ENCODE peak calls at places on chromosomes 3 and 15, in four cellular contexts. S, O, J and G are unnamed samples. For H3K4me1, the result is how much of the 10 kb centered on the place peaks cover.

GRCh38 chr15:88586401-88587162 is 34.6 kb upstream of the AEN start:
- DNase-seq in S (no peak), O (peak), J (no peak), G (no peak)

GRCh38 chr3:139695701-139696422 is 18.1 kb upstream of the NMNAT3 start:
- DNase-seq in S (no peak), O (no peak), J (no peak), G (no peak)

GRCh38 chr3:182027366-182027765 is 315.6 kb downstream of the SOX2 start:
- DNase-seq in S (no peak), O (no peak), J (no peak), G (no peak)

GRCh38 chr3:197362086-197362485 is 63.7 kb upstream of the DLG1 start:
- DNase-seq in S (no peak), O (no peak), J (no peak), G (no peak)

GRCh38 chr3:49422379-49423248 is at the start of gene AMT:
- DNase-seq in S (no peak), O (peak), J (no peak), G (no peak)

GRCh38 chr15:29103825-29104565 is 165.6 kb downstream of the NSMCE3 start:
- DNase-seq in S (peak), O (peak), J (peak), G (no peak)

GRCh38 chr3:173733029-173733652 is 335.6 kb downstream of the NLGN1 start:
- DNase-seq in S (peak), O (peak), J (peak), G (no peak)

GRCh38 chr3:43246956-43247355 is 39.4 kb upstream of the SNRK start:
- DNase-seq in S (no peak), O (no peak), J (no peak), G (no peak)

GRCh38 chr15:43776718-43777292 is at the start of gene ELL3:
- DNase-seq in S (peak), O (peak), J (peak), G (peak)

GRCh38 chr15:88574646-88575045 is 28.2 kb upstream of the DET1 start:
- DNase-seq in S (no peak), O (no peak), J (no peak), G (no peak)

GRCh38 chr15:23855947-23856346 is 168.8 kb upstream of the NDN start:
- DNase-seq in S (no peak), O (no peak), J (no peak), G (no peak)

GRCh38 chr15:39468341-39468740 is 112.5 kb upstream of the THBS1 start:
- DNase-seq in S (no peak), O (no peak), J (no peak), G (no peak)

GRCh38 chr3:169260296-169260695 is 403.2 kb downstream of the MECOM start:
- DNase-seq in S (no peak), O (no peak), J (no peak), G (no peak)

GRCh38 chr3:30319713-30320112 is 286.7 kb upstream of the TGFBR2 start:
- DNase-seq in S (no peak), O (peak), J (peak), G (peak)

GRCh38 chr15:89002830-89003229 is 85.4 kb upstream of the ABHD2 start:
- DNase-seq in S (no peak), O (no peak), J (no peak), G (no peak)

GRCh38 chr3:88180398-88180999 is 30.7 kb downstream of the C3orf38 start:
- DNase-seq in S (peak), O (peak), J (peak), G (no peak)

GRCh38 chr3:165669967-165670366 is 167.3 kb downstream of the BCHE start:
- DNase-seq in S (no peak), O (no peak), J (no peak), G (no peak)

GRCh38 chr3:23004971-23005370 is 198.2 kb upstream of the UBE2E2 start:
- DNase-seq in S (no peak), O (peak), J (peak), G (peak)

GRCh38 chr3:178291971-178292370 is 244.3 kb upstream of the KCNMB2 start:
- DNase-seq in S (no peak), O (no peak), J (no peak), G (no peak)

GRCh38 chr15:99421172-99421656 is 144.6 kb upstream of the MEF2A start:
- DNase-seq in S (no peak), O (peak), J (no peak), G (no peak)

GRCh38 chr3:58175429-58176184 is 35.2 kb downstream of the DNASE1L3 start:
- DNase-seq in S (no peak), O (peak), J (peak), G (peak)

DNA sequence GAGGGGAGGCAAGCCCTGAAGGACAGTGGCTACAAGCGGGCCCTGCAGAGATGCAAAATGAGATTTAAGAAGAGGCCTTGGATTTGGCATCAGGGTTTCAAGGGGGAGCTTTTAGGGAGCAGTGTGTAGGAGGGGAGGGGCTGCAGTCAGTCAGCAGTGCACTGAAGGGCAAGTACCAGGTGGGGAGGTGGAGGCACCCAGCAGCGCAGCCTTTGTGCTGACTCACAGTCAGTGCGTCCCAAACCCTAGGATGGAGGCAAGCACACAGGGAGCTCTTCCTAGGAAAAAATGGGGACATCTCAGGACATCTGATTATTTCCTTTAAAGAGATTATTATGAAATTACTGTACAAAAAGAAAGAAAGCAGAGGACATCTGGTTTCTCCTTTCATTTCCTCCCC is 80.0 kb downstream of the AAGAB start:
- DNase-seq in S (no peak), O (no peak), J (no peak), G (no peak)
- H3K4me1 ChIP-seq in S (under half), O (half or more), J (half or more), G (under half)

GRCh38 chr3:37935290-37935668 is 55.3 kb upstream of the VILL start:
- DNase-seq in S (no peak), O (peak), J (peak), G (peak)
- H3K27ac ChIP-seq in S (peak), O (peak), J (peak), G (peak)

GRCh38 chr3:46928297-46928696 is 48.2 kb downstream of the CCDC12 start:
- DNase-seq in S (no peak), O (no peak), J (no peak), G (no peak)

GRCh38 chr3:46927718-46928073 is 48.8 kb downstream of the CCDC12 start:
- DNase-seq in S (no peak), O (no peak), J (no peak), G (no peak)

GRCh38 chr3:46926039-46926438 is 48.5 kb downstream of the PTH1R start:
- DNase-seq in S (no peak), O (peak), J (peak), G (no peak)

GRCh38 chr3:46926447-46926846 is 48.9 kb downstream of the PTH1R start:
- DNase-seq in S (no peak), O (no peak), J (no peak), G (no peak)

DNA sequence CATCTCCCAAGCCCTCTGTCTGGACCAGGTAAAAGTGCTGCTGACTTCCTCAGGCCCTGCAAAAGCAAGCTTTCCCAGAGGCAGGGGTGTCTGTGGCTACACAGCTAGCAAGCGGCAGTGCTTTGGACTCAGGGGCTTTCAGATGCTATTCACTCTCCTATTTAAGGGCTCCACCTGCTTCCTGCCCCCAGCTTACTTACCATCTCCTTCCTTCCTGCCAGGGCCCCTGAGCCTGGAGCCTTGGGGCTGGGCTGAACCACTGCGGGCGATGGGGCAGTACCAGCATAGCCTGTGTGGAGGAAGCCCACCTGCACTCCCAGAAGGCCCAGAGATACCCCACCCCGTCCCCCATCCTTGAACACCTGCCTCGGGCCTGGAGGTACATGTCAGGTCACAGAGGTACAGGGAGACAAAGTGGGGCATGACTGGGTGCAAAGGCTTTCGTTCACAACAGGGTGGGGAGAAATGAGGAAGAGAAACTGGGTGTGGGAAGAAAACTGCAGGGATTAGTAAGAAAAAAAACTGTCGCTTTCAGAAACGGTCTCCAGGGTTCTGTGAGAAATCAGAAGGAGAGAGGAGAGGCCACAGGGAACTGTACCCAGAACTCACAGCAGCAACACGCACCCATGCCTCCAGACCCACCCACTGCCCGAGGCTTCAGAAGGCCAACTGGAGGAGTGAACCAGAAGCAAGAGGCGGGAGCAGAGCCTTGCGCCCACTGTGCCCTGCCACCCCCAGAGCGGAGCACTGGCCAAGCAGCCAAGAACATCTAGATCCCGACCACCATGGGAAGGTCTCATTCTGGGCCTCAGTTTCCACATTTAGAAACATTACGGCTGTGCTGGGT is 49.5 kb downstream of the CCDC12 start:
- DNase-seq in S (no peak), O (no peak), J (no peak), G (no peak)
- H3K4me1 ChIP-seq in S (under half), O (under half), J (half or more), G (under half)

DNA sequence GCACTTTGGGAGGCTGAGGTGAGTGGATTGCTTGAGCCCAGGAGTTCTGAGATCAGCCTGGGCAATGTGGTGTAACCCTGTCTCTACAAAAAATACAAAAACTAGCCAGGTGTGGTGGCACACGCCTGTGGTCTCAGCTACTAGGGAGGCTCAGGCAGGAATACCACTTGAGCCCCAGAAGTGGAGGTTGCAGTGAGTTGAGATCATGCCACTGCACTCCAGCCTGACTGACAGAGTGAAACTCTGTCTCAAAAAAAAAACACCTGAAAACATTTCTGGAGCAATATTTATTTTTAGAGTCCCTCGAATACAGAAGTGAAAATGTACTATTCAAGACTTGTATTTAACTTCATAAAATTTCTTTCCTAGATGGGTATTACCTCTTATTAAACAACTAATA is 4.6 kb downstream of the SPCS1 start:
- DNase-seq in S (no peak), O (no peak), J (no peak), G (no peak)
- H3K27ac ChIP-seq in S (no peak), O (no peak), J (no peak), G (no peak)

GRCh38 chr15:84832446-84833040 is 15.4 kb downstream of the ALPK3 start:
- DNase-seq in S (no peak), O (no peak), J (no peak), G (no peak)
- H3K4me1 ChIP-seq in S (under half), O (under half), J (under half), G (under half)

GRCh38 chr15:78067328-78068241 is 9.9 kb downstream of the TBC1D2B start:
- DNase-seq in S (peak), O (no peak), J (no peak), G (no peak)
- H3K27ac ChIP-seq in S (peak), O (peak), J (peak), G (no peak)

DNA sequence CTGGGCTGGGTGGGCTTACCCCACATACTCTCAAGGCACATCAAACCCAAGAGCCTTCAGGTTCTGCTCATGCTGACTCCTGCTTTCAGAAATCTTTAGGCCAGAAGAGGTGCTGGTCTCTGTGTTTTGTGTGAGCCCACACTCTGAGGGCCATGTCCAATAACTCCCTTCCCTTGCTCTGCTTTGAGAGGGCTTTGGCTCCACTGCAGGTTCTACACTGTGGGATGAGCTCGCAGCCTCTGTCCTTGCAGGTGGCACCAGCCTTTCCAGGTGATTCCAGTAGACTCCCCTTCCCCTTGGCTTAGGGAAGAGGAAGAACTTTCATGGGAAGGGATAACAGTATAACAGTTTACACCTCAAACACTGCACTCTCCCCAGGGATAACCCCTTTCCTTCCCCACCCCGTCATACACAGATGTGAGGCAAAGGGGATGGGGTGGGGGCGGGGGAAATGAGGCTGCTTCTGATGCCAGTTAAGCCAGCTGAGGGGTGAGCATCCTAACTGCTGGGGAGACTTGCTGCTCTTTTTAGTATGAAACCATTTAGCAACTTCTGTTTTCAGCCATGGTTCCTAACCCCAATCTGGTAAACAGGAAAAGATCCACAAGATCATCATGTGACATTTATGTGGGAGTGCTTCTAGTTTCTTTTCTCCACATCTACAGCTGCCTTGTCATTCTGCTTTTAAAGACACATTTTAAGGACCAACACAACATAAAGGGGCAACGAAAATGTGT is 262.4 kb downstream of the SLC9A9 start:
- DNase-seq in S (no peak), O (no peak), J (no peak), G (no peak)
- H3K4me1 ChIP-seq in S (under half), O (under half), J (under half), G (under half)

GRCh38 chr15:100901296-100901695 is 17.9 kb upstream of the LRRK1 start:
- DNase-seq in S (no peak), O (no peak), J (no peak), G (no peak)

GRCh38 chr15:100900895-100901169 is 18.3 kb upstream of the LRRK1 start:
- DNase-seq in S (no peak), O (no peak), J (no peak), G (no peak)

GRCh38 chr15:100899601-100900000 is 19.6 kb upstream of the LRRK1 start:
- DNase-seq in S (no peak), O (no peak), J (no peak), G (no peak)

GRCh38 chr15:100898661-100899462 is 19.2 kb downstream of the ALDH1A3 start:
- DNase-seq in S (no peak), O (no peak), J (no peak), G (no peak)

DNA sequence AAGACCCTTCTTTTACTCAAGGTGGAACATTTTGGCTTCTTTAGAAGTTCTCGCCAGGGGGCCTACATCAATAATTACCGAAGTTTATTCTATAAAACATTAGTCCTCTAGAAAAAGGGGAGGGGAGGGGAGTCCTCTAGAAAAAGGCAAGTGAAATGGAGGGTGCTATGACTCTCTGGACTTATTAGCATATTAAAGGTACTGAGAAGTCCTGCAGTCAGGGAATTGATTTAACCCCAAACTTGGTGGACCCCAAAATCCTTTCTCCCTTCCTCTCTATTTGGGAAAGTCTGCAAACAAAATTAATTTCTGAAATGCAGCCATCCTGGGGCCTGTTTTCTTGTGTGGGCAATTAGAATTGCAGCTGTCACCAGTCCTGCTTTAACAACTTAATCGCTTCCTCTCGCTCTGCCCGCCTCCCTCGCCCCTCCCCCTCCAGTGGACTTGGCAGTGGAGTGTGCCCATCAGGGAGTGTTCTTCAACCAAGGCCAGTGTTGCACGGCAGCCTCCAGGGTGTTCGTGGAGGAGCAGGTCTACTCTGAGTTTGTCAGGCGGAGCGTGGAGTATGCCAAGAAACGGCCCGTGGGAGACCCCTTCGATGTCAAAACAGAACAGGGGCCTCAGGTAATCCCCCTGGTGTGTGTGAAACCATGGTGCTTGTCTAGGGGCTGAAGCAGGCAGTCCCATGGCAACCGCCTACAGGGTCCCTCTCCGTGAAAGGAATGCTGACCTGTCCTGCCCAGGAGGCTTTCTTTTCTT is 18.8 kb upstream of the LRRK1 start:
- DNase-seq in S (no peak), O (no peak), J (no peak), G (no peak)
- H3K27ac ChIP-seq in S (peak), O (no peak), J (no peak), G (no peak)